ENCODE peak calls at places on chromosomes 1 and 21, in eight cellular contexts. One of them, this sample, is unnamed.

GRCh38 chr1:62448221-62448933 is 11.5 kb downstream of the USP1 start:
- DNase-seq in CD8-positive, alpha-beta memory T cell: no peak
- DNase-seq in cardiac fibroblast: no peak
- DNase-seq in HT1080: no peak
- DNase-seq in neural crest cell: no peak
- DNase-seq in lung microvascular endothelial cell: no peak
- DNase-seq in AG20443: no peak
- DNase-seq in mesendoderm: no peak
- DNase-seq in this sample: no peak

GRCh38 chr1:32372149-32372756 is 9.9 kb downstream of the TSSK3 start:
- DNase-seq in CD8-positive, alpha-beta memory T cell: peak; percentile 46
- DNase-seq in cardiac fibroblast: no peak
- DNase-seq in HT1080: no peak
- DNase-seq in neural crest cell: no peak
- DNase-seq in lung microvascular endothelial cell: no peak
- DNase-seq in AG20443: no peak
- DNase-seq in mesendoderm: no peak
- DNase-seq in this sample: no peak

GRCh38 chr1:221793439-221794078 is 51.7 kb upstream of the DUSP10 start:
- DNase-seq in CD8-positive, alpha-beta memory T cell: peak; percentile 34
- DNase-seq in cardiac fibroblast: no peak
- DNase-seq in HT1080: peak; percentile 48
- DNase-seq in neural crest cell: no peak
- DNase-seq in lung microvascular endothelial cell: no peak
- DNase-seq in AG20443: no peak
- DNase-seq in mesendoderm: no peak
- DNase-seq in this sample: no peak

GRCh38 chr1:43766086-43766784 is 58.9 kb downstream of the ST3GAL3 start:
- DNase-seq in CD8-positive, alpha-beta memory T cell: no peak
- DNase-seq in cardiac fibroblast: no peak
- DNase-seq in HT1080: no peak
- DNase-seq in neural crest cell: peak; percentile 9
- DNase-seq in lung microvascular endothelial cell: no peak
- DNase-seq in AG20443: no peak
- DNase-seq in mesendoderm: peak; percentile 86
- DNase-seq in this sample: no peak

GRCh38 chr1:59055908-59056719 is 240.8 kb upstream of the FGGY start:
- DNase-seq in CD8-positive, alpha-beta memory T cell: no peak
- DNase-seq in cardiac fibroblast: no peak
- DNase-seq in HT1080: no peak
- DNase-seq in neural crest cell: no peak
- DNase-seq in lung microvascular endothelial cell: peak; percentile 44
- DNase-seq in AG20443: peak; percentile 40
- DNase-seq in mesendoderm: no peak
- DNase-seq in this sample: no peak

GRCh38 chr1:38028105-38028591 is 15.6 kb downstream of the UTP11 start:
- DNase-seq in CD8-positive, alpha-beta memory T cell: no peak
- DNase-seq in cardiac fibroblast: no peak
- DNase-seq in HT1080: peak; percentile 67
- DNase-seq in neural crest cell: no peak
- DNase-seq in lung microvascular endothelial cell: no peak
- DNase-seq in AG20443: no peak
- DNase-seq in mesendoderm: peak; percentile 45
- DNase-seq in this sample: no peak

GRCh38 chr1:118254483-118254882 is 69.5 kb upstream of the SPAG17 start:
- DNase-seq in CD8-positive, alpha-beta memory T cell: no peak
- DNase-seq in cardiac fibroblast: no peak
- DNase-seq in HT1080: no peak
- DNase-seq in neural crest cell: no peak
- DNase-seq in lung microvascular endothelial cell: no peak
- DNase-seq in AG20443: no peak
- DNase-seq in mesendoderm: peak; percentile 32
- DNase-seq in this sample: no peak

GRCh38 chr1:154755858-154756730 is 114.0 kb downstream of the KCNN3 start:
- DNase-seq in CD8-positive, alpha-beta memory T cell: no peak
- DNase-seq in cardiac fibroblast: peak; percentile 84
- DNase-seq in HT1080: peak; percentile 66
- DNase-seq in neural crest cell: no peak
- DNase-seq in lung microvascular endothelial cell: no peak
- DNase-seq in AG20443: peak; percentile 49
- DNase-seq in mesendoderm: no peak
- DNase-seq in this sample: no peak

GRCh38 chr1:157117527-157118057 is 18.0 kb upstream of the ETV3L start:
- DNase-seq in CD8-positive, alpha-beta memory T cell: no peak
- DNase-seq in cardiac fibroblast: no peak
- DNase-seq in HT1080: no peak
- DNase-seq in neural crest cell: no peak
- DNase-seq in lung microvascular endothelial cell: no peak
- DNase-seq in AG20443: no peak
- DNase-seq in mesendoderm: no peak
- DNase-seq in this sample: no peak

GRCh38 chr1:88731475-88731874 is 47.4 kb downstream of the PKN2 start:
- DNase-seq in CD8-positive, alpha-beta memory T cell: no peak
- DNase-seq in cardiac fibroblast: peak; percentile 88
- DNase-seq in HT1080: peak; percentile 83
- DNase-seq in neural crest cell: no peak
- DNase-seq in lung microvascular endothelial cell: peak; percentile 57
- DNase-seq in AG20443: peak; percentile 77
- DNase-seq in mesendoderm: no peak
- DNase-seq in this sample: no peak

GRCh38 chr1:21761052-21761451 is 21.9 kb downstream of the USP48 start:
- DNase-seq in CD8-positive, alpha-beta memory T cell: no peak
- DNase-seq in cardiac fibroblast: no peak
- DNase-seq in HT1080: no peak
- DNase-seq in neural crest cell: no peak
- DNase-seq in lung microvascular endothelial cell: no peak
- DNase-seq in AG20443: no peak
- DNase-seq in mesendoderm: no peak
- DNase-seq in this sample: no peak

GRCh38 chr21:41322496-41323382 is 6.1 kb downstream of the FAM3B start:
- DNase-seq in CD8-positive, alpha-beta memory T cell: no peak
- DNase-seq in cardiac fibroblast: no peak
- DNase-seq in HT1080: no peak
- DNase-seq in neural crest cell: no peak
- DNase-seq in lung microvascular endothelial cell: no peak
- DNase-seq in AG20443: no peak
- DNase-seq in mesendoderm: no peak
- DNase-seq in this sample: no peak

GRCh38 chr1:205321109-205321958 is at the start of gene NUAK2:
- DNase-seq in CD8-positive, alpha-beta memory T cell: peak; percentile 82
- DNase-seq in cardiac fibroblast: peak; percentile 88
- DNase-seq in HT1080: peak; percentile 85
- DNase-seq in neural crest cell: peak; percentile 93
- DNase-seq in lung microvascular endothelial cell: peak; percentile 93
- DNase-seq in AG20443: peak; percentile 95
- DNase-seq in mesendoderm: peak; percentile 99
- DNase-seq in this sample: peak; percentile 61

GRCh38 chr1:151511636-151512215 is 539 bp downstream of the CGN start:
- DNase-seq in CD8-positive, alpha-beta memory T cell: peak; percentile 17
- DNase-seq in cardiac fibroblast: no peak
- DNase-seq in HT1080: peak; percentile 32
- DNase-seq in neural crest cell: peak; percentile 45
- DNase-seq in lung microvascular endothelial cell: no peak
- DNase-seq in AG20443: peak; percentile 41
- DNase-seq in mesendoderm: peak; percentile 86
- DNase-seq in this sample: peak; percentile 71

GRCh38 chr1:19563336-19564097 is 78.2 kb upstream of the CAPZB start:
- DNase-seq in CD8-positive, alpha-beta memory T cell: no peak
- DNase-seq in cardiac fibroblast: peak; percentile 60
- DNase-seq in HT1080: no peak
- DNase-seq in neural crest cell: no peak
- DNase-seq in lung microvascular endothelial cell: no peak
- DNase-seq in AG20443: peak; percentile 81
- DNase-seq in mesendoderm: no peak
- DNase-seq in this sample: no peak

GRCh38 chr1:155135416-155136197 is at the start of gene SLC50A1:
- DNase-seq in CD8-positive, alpha-beta memory T cell: peak; percentile 92
- DNase-seq in cardiac fibroblast: peak; percentile 92
- DNase-seq in HT1080: peak; percentile 94
- DNase-seq in neural crest cell: peak; percentile 95
- DNase-seq in lung microvascular endothelial cell: peak; percentile 97
- DNase-seq in AG20443: peak; percentile 97
- DNase-seq in mesendoderm: peak; percentile 96
- DNase-seq in this sample: peak; percentile 97

GRCh38 chr1:14511856-14512585 is 86.5 kb upstream of the KAZN start:
- DNase-seq in CD8-positive, alpha-beta memory T cell: no peak
- DNase-seq in cardiac fibroblast: no peak
- DNase-seq in HT1080: no peak
- DNase-seq in neural crest cell: no peak
- DNase-seq in lung microvascular endothelial cell: no peak
- DNase-seq in AG20443: no peak
- DNase-seq in mesendoderm: no peak
- DNase-seq in this sample: no peak

GRCh38 chr1:156490401-156491032 is 10.1 kb downstream of the MEF2D start:
- DNase-seq in CD8-positive, alpha-beta memory T cell: no peak
- DNase-seq in cardiac fibroblast: no peak
- DNase-seq in HT1080: no peak
- DNase-seq in neural crest cell: no peak
- DNase-seq in lung microvascular endothelial cell: peak; percentile 19
- DNase-seq in AG20443: peak; percentile 64
- DNase-seq in mesendoderm: peak; percentile 72
- DNase-seq in this sample: peak; percentile 80

GRCh38 chr1:109639063-109639840 is 16.6 kb upstream of the GSTM4 start:
- DNase-seq in CD8-positive, alpha-beta memory T cell: no peak
- DNase-seq in cardiac fibroblast: no peak
- DNase-seq in HT1080: no peak
- DNase-seq in neural crest cell: no peak
- DNase-seq in lung microvascular endothelial cell: no peak
- DNase-seq in AG20443: no peak
- DNase-seq in mesendoderm: no peak
- DNase-seq in this sample: no peak

GRCh38 chr21:17512245-17513213 is at the start of gene CXADR:
- DNase-seq in CD8-positive, alpha-beta memory T cell: peak; percentile 59
- DNase-seq in cardiac fibroblast: no peak
- DNase-seq in HT1080: peak; percentile 72
- DNase-seq in neural crest cell: peak; percentile 70
- DNase-seq in lung microvascular endothelial cell: peak; percentile 88
- DNase-seq in AG20443: peak; percentile 43
- DNase-seq in mesendoderm: peak; percentile 96
- DNase-seq in this sample: peak; percentile 78

GRCh38 chr1:2539312-2539907 is 9.3 kb upstream of the HES5 start:
- DNase-seq in CD8-positive, alpha-beta memory T cell: no peak
- DNase-seq in cardiac fibroblast: no peak
- DNase-seq in HT1080: no peak
- DNase-seq in neural crest cell: peak; percentile 43
- DNase-seq in lung microvascular endothelial cell: no peak
- DNase-seq in AG20443: no peak
- DNase-seq in mesendoderm: peak; percentile 62
- DNase-seq in this sample: no peak

GRCh38 chr1:236159704-236160539 is 17.6 kb downstream of the GPR137B start:
- DNase-seq in CD8-positive, alpha-beta memory T cell: no peak
- DNase-seq in cardiac fibroblast: no peak
- DNase-seq in HT1080: no peak
- DNase-seq in neural crest cell: no peak
- DNase-seq in lung microvascular endothelial cell: no peak
- DNase-seq in AG20443: no peak
- DNase-seq in mesendoderm: no peak
- DNase-seq in this sample: peak; percentile 36

GRCh38 chr1:18256318-18257235 is 149.0 kb downstream of the IGSF21 start:
- DNase-seq in CD8-positive, alpha-beta memory T cell: no peak
- DNase-seq in cardiac fibroblast: peak; percentile 8
- DNase-seq in HT1080: peak; percentile 12
- DNase-seq in neural crest cell: peak; percentile 84
- DNase-seq in lung microvascular endothelial cell: peak; percentile 25
- DNase-seq in AG20443: peak; percentile 71
- DNase-seq in mesendoderm: peak; percentile 87
- DNase-seq in this sample: no peak

GRCh38 chr1:76687324-76688018 is 179.8 kb upstream of the ST6GALNAC5 start:
- DNase-seq in CD8-positive, alpha-beta memory T cell: no peak
- DNase-seq in cardiac fibroblast: no peak
- DNase-seq in HT1080: no peak
- DNase-seq in neural crest cell: no peak
- DNase-seq in lung microvascular endothelial cell: peak; percentile 22
- DNase-seq in AG20443: no peak
- DNase-seq in mesendoderm: no peak
- DNase-seq in this sample: peak; percentile 70

GRCh38 chr1:151831605-151832004 is at the start of gene RORC:
- DNase-seq in CD8-positive, alpha-beta memory T cell: no peak
- DNase-seq in cardiac fibroblast: no peak
- DNase-seq in HT1080: no peak
- DNase-seq in neural crest cell: no peak
- DNase-seq in lung microvascular endothelial cell: no peak
- DNase-seq in AG20443: no peak
- DNase-seq in mesendoderm: no peak
- DNase-seq in this sample: no peak

GRCh38 chr1:197776348-197777082 is 1.2 kb upstream of the DENND1B start:
- DNase-seq in CD8-positive, alpha-beta memory T cell: peak; percentile 14
- DNase-seq in cardiac fibroblast: peak; percentile 86
- DNase-seq in HT1080: peak; percentile 88
- DNase-seq in neural crest cell: no peak
- DNase-seq in lung microvascular endothelial cell: no peak
- DNase-seq in AG20443: peak; percentile 53
- DNase-seq in mesendoderm: no peak
- DNase-seq in this sample: no peak

GRCh38 chr1:160169553-160170399 is 18.4 kb downstream of the ATP1A4 start:
- DNase-seq in CD8-positive, alpha-beta memory T cell: no peak
- DNase-seq in cardiac fibroblast: no peak
- DNase-seq in HT1080: peak; percentile 15
- DNase-seq in neural crest cell: peak; percentile 48
- DNase-seq in lung microvascular endothelial cell: no peak
- DNase-seq in AG20443: no peak
- DNase-seq in mesendoderm: peak; percentile 96
- DNase-seq in this sample: no peak

GRCh38 chr1:172203902-172204301 is 216.6 kb upstream of the C1orf105 start:
- DNase-seq in CD8-positive, alpha-beta memory T cell: no peak
- DNase-seq in cardiac fibroblast: no peak
- DNase-seq in HT1080: no peak
- DNase-seq in neural crest cell: no peak
- DNase-seq in lung microvascular endothelial cell: no peak
- DNase-seq in AG20443: no peak
- DNase-seq in mesendoderm: no peak
- DNase-seq in this sample: no peak

This sample was measured in NCI-H526.